ENCODE peak calls at places on chromosomes 3 and 15, in seven cellular contexts. One of them, this sample, is unnamed.

GRCh38 chr3:51395493-51396213 is 4.6 kb downstream of the RBM15B start:
- DNase-seq in NCI-H446 treated with DMSO at 0.1 percent for 48 hours: no peak
- DNase-seq in GM12865: no peak
- DNase-seq in glomerular endothelial cell: no peak
- DNase-seq in pulmonary artery endothelial cell: no peak
- DNase-seq in left ventricle myocardium inferior: no peak
- DNase-seq in T follicular helper cell: no peak
- DNase-seq in this sample: peak; percentile 34

GRCh38 chr3:95883801-95884200 is 930.6 kb upstream of the EPHA6 start:
- DNase-seq in T follicular helper cell: no peak
- DNase-seq in glomerular endothelial cell: no peak
- DNase-seq in NCI-H446 treated with DMSO at 0.1 percent for 48 hours: no peak
- DNase-seq in GM12865: no peak
- DNase-seq in left ventricle myocardium inferior: no peak
- DNase-seq in pulmonary artery endothelial cell: no peak
- DNase-seq in this sample: no peak

GRCh38 chr3:15630646-15631350 is 29.3 kb downstream of the BTD start:
- DNase-seq in T follicular helper cell: no peak
- DNase-seq in GM12865: peak; percentile 54
- DNase-seq in NCI-H446 treated with DMSO at 0.1 percent for 48 hours: no peak
- DNase-seq in left ventricle myocardium inferior: no peak
- DNase-seq in glomerular endothelial cell: peak; percentile 86
- DNase-seq in pulmonary artery endothelial cell: peak; percentile 80
- DNase-seq in this sample: no peak

GRCh38 chr3:34859741-34860140 is 779.6 kb upstream of the ARPP21 start:
- DNase-seq in pulmonary artery endothelial cell: no peak
- DNase-seq in T follicular helper cell: no peak
- DNase-seq in GM12865: no peak
- DNase-seq in NCI-H446 treated with DMSO at 0.1 percent for 48 hours: no peak
- DNase-seq in glomerular endothelial cell: no peak
- DNase-seq in left ventricle myocardium inferior: no peak
- DNase-seq in this sample: no peak

GRCh38 chr3:102083971-102084370 is 234.7 kb downstream of the NFKBIZ start:
- DNase-seq in pulmonary artery endothelial cell: no peak
- DNase-seq in left ventricle myocardium inferior: no peak
- DNase-seq in GM12865: no peak
- DNase-seq in glomerular endothelial cell: no peak
- DNase-seq in NCI-H446 treated with DMSO at 0.1 percent for 48 hours: no peak
- DNase-seq in T follicular helper cell: no peak
- DNase-seq in this sample: no peak

GRCh38 chr3:64290864-64291263 is 65.6 kb upstream of the PRICKLE2 start:
- DNase-seq in GM12865: no peak
- DNase-seq in T follicular helper cell: no peak
- DNase-seq in pulmonary artery endothelial cell: no peak
- DNase-seq in left ventricle myocardium inferior: no peak
- DNase-seq in NCI-H446 treated with DMSO at 0.1 percent for 48 hours: no peak
- DNase-seq in glomerular endothelial cell: no peak
- DNase-seq in this sample: no peak

GRCh38 chr15:27438403-27439375 is 467.7 kb downstream of the GABRG3 start:
- DNase-seq in T follicular helper cell: no peak
- DNase-seq in left ventricle myocardium inferior: no peak
- DNase-seq in glomerular endothelial cell: no peak
- DNase-seq in pulmonary artery endothelial cell: no peak
- DNase-seq in GM12865: no peak
- DNase-seq in NCI-H446 treated with DMSO at 0.1 percent for 48 hours: no peak
- DNase-seq in this sample: no peak

GRCh38 chr3:144104146-144104545 is 132.5 kb downstream of the DIPK2A start:
- DNase-seq in NCI-H446 treated with DMSO at 0.1 percent for 48 hours: peak; percentile 68
- DNase-seq in pulmonary artery endothelial cell: no peak
- DNase-seq in GM12865: no peak
- DNase-seq in left ventricle myocardium inferior: no peak
- DNase-seq in glomerular endothelial cell: no peak
- DNase-seq in T follicular helper cell: no peak
- DNase-seq in this sample: no peak

GRCh38 chr15:59678620-59679019 is 10.5 kb downstream of the BNIP2 start:
- DNase-seq in pulmonary artery endothelial cell: peak; percentile 71
- DNase-seq in T follicular helper cell: no peak
- DNase-seq in left ventricle myocardium inferior: no peak
- DNase-seq in glomerular endothelial cell: peak; percentile 66
- DNase-seq in GM12865: no peak
- DNase-seq in NCI-H446 treated with DMSO at 0.1 percent for 48 hours: no peak
- DNase-seq in this sample: no peak

GRCh38 chr15:101043911-101044624 is 124.9 kb downstream of the LRRK1 start:
- DNase-seq in left ventricle myocardium inferior: no peak
- DNase-seq in pulmonary artery endothelial cell: no peak
- DNase-seq in glomerular endothelial cell: no peak
- DNase-seq in T follicular helper cell: no peak
- DNase-seq in GM12865: no peak
- DNase-seq in NCI-H446 treated with DMSO at 0.1 percent for 48 hours: no peak
- DNase-seq in this sample: no peak

GRCh38 chr15:38877471-38877870 is 312.9 kb upstream of the RASGRP1 start:
- DNase-seq in left ventricle myocardium inferior: no peak
- DNase-seq in pulmonary artery endothelial cell: no peak
- DNase-seq in glomerular endothelial cell: no peak
- DNase-seq in T follicular helper cell: no peak
- DNase-seq in GM12865: no peak
- DNase-seq in NCI-H446 treated with DMSO at 0.1 percent for 48 hours: peak; percentile 41
- DNase-seq in this sample: no peak

GRCh38 chr15:72486144-72486543 is 12.0 kb downstream of the ARIH1 start:
- DNase-seq in T follicular helper cell: no peak
- DNase-seq in glomerular endothelial cell: no peak
- DNase-seq in GM12865: no peak
- DNase-seq in pulmonary artery endothelial cell: no peak
- DNase-seq in left ventricle myocardium inferior: no peak
- DNase-seq in NCI-H446 treated with DMSO at 0.1 percent for 48 hours: no peak
- DNase-seq in this sample: no peak

GRCh38 chr3:13121553-13122001 is 48.3 kb upstream of the IQSEC1 start:
- DNase-seq in pulmonary artery endothelial cell: no peak
- DNase-seq in left ventricle myocardium inferior: no peak
- DNase-seq in NCI-H446 treated with DMSO at 0.1 percent for 48 hours: no peak
- DNase-seq in glomerular endothelial cell: no peak
- DNase-seq in T follicular helper cell: no peak
- DNase-seq in GM12865: no peak
- DNase-seq in this sample: no peak

GRCh38 chr3:12891985-12892839 is 50.8 kb upstream of the RPL32 start:
- DNase-seq in GM12865: peak; percentile 66
- DNase-seq in glomerular endothelial cell: peak; percentile 18
- DNase-seq in left ventricle myocardium inferior: no peak
- DNase-seq in T follicular helper cell: peak; percentile 20
- DNase-seq in NCI-H446 treated with DMSO at 0.1 percent for 48 hours: peak; percentile 14
- DNase-seq in pulmonary artery endothelial cell: peak; percentile 11
- DNase-seq in this sample: peak; percentile 81

GRCh38 chr3:183563686-183563941 is 8.1 kb upstream of the KLHL6 start:
- DNase-seq in left ventricle myocardium inferior: no peak
- DNase-seq in glomerular endothelial cell: no peak
- DNase-seq in pulmonary artery endothelial cell: no peak
- DNase-seq in T follicular helper cell: no peak
- DNase-seq in NCI-H446 treated with DMSO at 0.1 percent for 48 hours: no peak
- DNase-seq in GM12865: no peak
- DNase-seq in this sample: no peak

GRCh38 chr15:25052191-25052999 is 97.6 kb downstream of the SNRPN start:
- DNase-seq in NCI-H446 treated with DMSO at 0.1 percent for 48 hours: no peak
- DNase-seq in left ventricle myocardium inferior: no peak
- DNase-seq in GM12865: no peak
- DNase-seq in T follicular helper cell: no peak
- DNase-seq in pulmonary artery endothelial cell: no peak
- DNase-seq in glomerular endothelial cell: no peak
- DNase-seq in this sample: no peak

GRCh38 chr3:41690766-41691563 is 270.9 kb downstream of the ULK4 start:
- DNase-seq in GM12865: no peak
- DNase-seq in glomerular endothelial cell: no peak
- DNase-seq in NCI-H446 treated with DMSO at 0.1 percent for 48 hours: no peak
- DNase-seq in left ventricle myocardium inferior: no peak
- DNase-seq in T follicular helper cell: no peak
- DNase-seq in pulmonary artery endothelial cell: peak; percentile 13
- DNase-seq in this sample: no peak

GRCh38 chr3:150870406-150870805 is 34.8 kb downstream of the MINDY4B start:
- DNase-seq in T follicular helper cell: no peak
- DNase-seq in glomerular endothelial cell: no peak
- DNase-seq in NCI-H446 treated with DMSO at 0.1 percent for 48 hours: no peak
- DNase-seq in left ventricle myocardium inferior: no peak
- DNase-seq in pulmonary artery endothelial cell: no peak
- DNase-seq in GM12865: no peak
- DNase-seq in this sample: no peak

GRCh38 chr15:48794697-48795134 is 16.2 kb downstream of the CEP152 start:
- DNase-seq in left ventricle myocardium inferior: no peak
- DNase-seq in T follicular helper cell: no peak
- DNase-seq in NCI-H446 treated with DMSO at 0.1 percent for 48 hours: no peak
- DNase-seq in pulmonary artery endothelial cell: no peak
- DNase-seq in glomerular endothelial cell: no peak
- DNase-seq in GM12865: peak; percentile 72
- DNase-seq in this sample: no peak

GRCh38 chr3:194259982-194260856 is 90.9 kb downstream of the CPN2 start:
- DNase-seq in GM12865: no peak
- DNase-seq in NCI-H446 treated with DMSO at 0.1 percent for 48 hours: no peak
- DNase-seq in pulmonary artery endothelial cell: no peak
- DNase-seq in glomerular endothelial cell: no peak
- DNase-seq in left ventricle myocardium inferior: no peak
- DNase-seq in T follicular helper cell: no peak
- DNase-seq in this sample: no peak

GRCh38 chr3:71813704-71814103 is 28.8 kb upstream of the PROK2 start:
- DNase-seq in glomerular endothelial cell: no peak
- DNase-seq in pulmonary artery endothelial cell: no peak
- DNase-seq in T follicular helper cell: no peak
- DNase-seq in NCI-H446 treated with DMSO at 0.1 percent for 48 hours: no peak
- DNase-seq in GM12865: no peak
- DNase-seq in left ventricle myocardium inferior: no peak
- DNase-seq in this sample: no peak

GRCh38 chr3:127452321-127452821 is 138.2 kb downstream of the TPRA1 start:
- DNase-seq in NCI-H446 treated with DMSO at 0.1 percent for 48 hours: no peak
- DNase-seq in pulmonary artery endothelial cell: no peak
- DNase-seq in GM12865: no peak
- DNase-seq in glomerular endothelial cell: no peak
- DNase-seq in T follicular helper cell: no peak
- DNase-seq in left ventricle myocardium inferior: no peak
- DNase-seq in this sample: no peak

GRCh38 chr3:170440346-170440745 is 21.7 kb downstream of the CLDN11 start:
- DNase-seq in glomerular endothelial cell: no peak
- DNase-seq in T follicular helper cell: no peak
- DNase-seq in GM12865: no peak
- DNase-seq in left ventricle myocardium inferior: no peak
- DNase-seq in NCI-H446 treated with DMSO at 0.1 percent for 48 hours: no peak
- DNase-seq in pulmonary artery endothelial cell: no peak
- DNase-seq in this sample: no peak

GRCh38 chr3:134905647-134905935 is 110.5 kb downstream of the EPHB1 start:
- DNase-seq in glomerular endothelial cell: no peak
- DNase-seq in NCI-H446 treated with DMSO at 0.1 percent for 48 hours: no peak
- DNase-seq in pulmonary artery endothelial cell: no peak
- DNase-seq in T follicular helper cell: no peak
- DNase-seq in GM12865: no peak
- DNase-seq in left ventricle myocardium inferior: no peak
- DNase-seq in this sample: no peak

GRCh38 chr3:46695177-46695961 is 1.9 kb upstream of the ALS2CL start:
- DNase-seq in left ventricle myocardium inferior: peak; percentile 70
- DNase-seq in NCI-H446 treated with DMSO at 0.1 percent for 48 hours: no peak
- DNase-seq in GM12865: peak; percentile 38
- DNase-seq in T follicular helper cell: no peak
- DNase-seq in pulmonary artery endothelial cell: peak; percentile 87
- DNase-seq in glomerular endothelial cell: peak; percentile 64
- DNase-seq in this sample: peak; percentile 70

GRCh38 chr15:34514251-34514760 is 69.1 kb downstream of the GOLGA8B start:
- DNase-seq in left ventricle myocardium inferior: peak; percentile 55
- DNase-seq in GM12865: peak; percentile 23
- DNase-seq in NCI-H446 treated with DMSO at 0.1 percent for 48 hours: no peak
- DNase-seq in T follicular helper cell: no peak
- DNase-seq in glomerular endothelial cell: no peak
- DNase-seq in pulmonary artery endothelial cell: no peak
- DNase-seq in this sample: no peak

GRCh38 chr15:41904487-41905359 is 10.9 kb upstream of the SPTBN5 start:
- DNase-seq in GM12865: peak; percentile 72
- DNase-seq in NCI-H446 treated with DMSO at 0.1 percent for 48 hours: peak; percentile 23
- DNase-seq in pulmonary artery endothelial cell: peak; percentile 19
- DNase-seq in left ventricle myocardium inferior: peak; percentile 61
- DNase-seq in T follicular helper cell: peak; percentile 60
- DNase-seq in glomerular endothelial cell: no peak
- DNase-seq in this sample: peak; percentile 89

GRCh38 chr3:11613851-11614491 is 29.7 kb downstream of the VGLL4 start:
- DNase-seq in GM12865: no peak
- DNase-seq in T follicular helper cell: no peak
- DNase-seq in pulmonary artery endothelial cell: no peak
- DNase-seq in glomerular endothelial cell: no peak
- DNase-seq in left ventricle myocardium inferior: no peak
- DNase-seq in NCI-H446 treated with DMSO at 0.1 percent for 48 hours: no peak
- DNase-seq in this sample: no peak

GRCh38 chr3:28836199-28836598 is 444.7 kb upstream of the RBMS3 start:
- DNase-seq in glomerular endothelial cell: no peak
- DNase-seq in GM12865: no peak
- DNase-seq in T follicular helper cell: no peak
- DNase-seq in left ventricle myocardium inferior: no peak
- DNase-seq in NCI-H446 treated with DMSO at 0.1 percent for 48 hours: no peak
- DNase-seq in pulmonary artery endothelial cell: no peak
- DNase-seq in this sample: no peak

GRCh38 chr15:88256261-88257230 is at the start of gene NTRK3:
- DNase-seq in T follicular helper cell: no peak
- DNase-seq in GM12865: no peak
- DNase-seq in pulmonary artery endothelial cell: no peak
- DNase-seq in glomerular endothelial cell: no peak
- DNase-seq in NCI-H446 treated with DMSO at 0.1 percent for 48 hours: no peak
- DNase-seq in left ventricle myocardium inferior: no peak
- DNase-seq in this sample: no peak

GRCh38 chr3:59425942-59426341 is 376.1 kb upstream of the CFAP20DC start:
- DNase-seq in glomerular endothelial cell: no peak
- DNase-seq in T follicular helper cell: peak; percentile 22
- DNase-seq in NCI-H446 treated with DMSO at 0.1 percent for 48 hours: no peak
- DNase-seq in GM12865: peak; percentile 59
- DNase-seq in pulmonary artery endothelial cell: no peak
- DNase-seq in left ventricle myocardium inferior: no peak
- DNase-seq in this sample: no peak

GRCh38 chr3:64741344-64741743 is 53.5 kb upstream of the ADAMTS9 start:
- DNase-seq in glomerular endothelial cell: no peak
- DNase-seq in GM12865: no peak
- DNase-seq in pulmonary artery endothelial cell: no peak
- DNase-seq in left ventricle myocardium inferior: no peak
- DNase-seq in NCI-H446 treated with DMSO at 0.1 percent for 48 hours: no peak
- DNase-seq in T follicular helper cell: no peak
- DNase-seq in this sample: no peak

This sample was measured in Karpas-422.